ENCODE peak calls at places on chromosomes 1 and 21, in six cellular contexts. N, S, Y, Z, I and J are unnamed samples.

GRCh38 chr1:1282998-1283397 is 2.8 kb downstream of the SCNN1D start:
- DNase-seq in N (no peak), S (peak), Y (no peak), Z (no peak), I (no peak), J (no peak)

GRCh38 chr1:162689745-162690671 is 57.7 kb downstream of the DDR2 start:
- DNase-seq in N (no peak), S (peak), Y (no peak), Z (no peak), I (peak), J (no peak)

GRCh38 chr1:156963621-156964020 is 43.2 kb downstream of the LRRC71 start:
- DNase-seq in N (no peak), S (no peak), Y (no peak), Z (peak), I (no peak), J (no peak)

GRCh38 chr21:34086887-34087306 is 13.5 kb downstream of the MRPS6 start:
- DNase-seq in N (peak), S (no peak), Y (no peak), Z (no peak), I (no peak), J (no peak)

GRCh38 chr1:167995038-167995437 is 58.2 kb upstream of the MPC2 start:
- DNase-seq in N (no peak), S (peak), Y (no peak), Z (no peak), I (no peak), J (no peak)

GRCh38 chr1:7755448-7755847 is 15.6 kb upstream of the VAMP3 start:
- DNase-seq in N (no peak), S (peak), Y (peak), Z (no peak), I (no peak), J (peak)

GRCh38 chr1:6447818-6448748 is 17.9 kb downstream of the TNFRSF25 start:
- DNase-seq in N (no peak), S (peak), Y (peak), Z (no peak), I (no peak), J (no peak)

GRCh38 chr1:30684259-30684658 is 39.1 kb downstream of the MATN1 start:
- DNase-seq in N (no peak), S (no peak), Y (no peak), Z (no peak), I (no peak), J (no peak)

GRCh38 chr1:154975409-154976205 is 1.1 kb downstream of the CKS1B start:
- DNase-seq in N (peak), S (no peak), Y (peak), Z (peak), I (peak), J (peak)

GRCh38 chr1:67753776-67754525 is 69.0 kb downstream of the GADD45A start:
- DNase-seq in N (no peak), S (peak), Y (peak), Z (no peak), I (peak), J (no peak)

GRCh38 chr1:9444532-9444931 is 94.7 kb upstream of the SLC25A33 start:
- DNase-seq in N (no peak), S (no peak), Y (no peak), Z (no peak), I (peak), J (no peak)

GRCh38 chr1:204251926-204252689 is 38.3 kb upstream of the GOLT1A start:
- DNase-seq in N (no peak), S (no peak), Y (no peak), Z (no peak), I (no peak), J (no peak)

GRCh38 chr1:95233737-95234493 is at the start of gene RWDD3:
- DNase-seq in N (peak), S (peak), Y (peak), Z (peak), I (peak), J (peak)

GRCh38 chr1:42978317-42979036 is 19.8 kb upstream of the SLC2A1 start:
- DNase-seq in N (no peak), S (no peak), Y (peak), Z (no peak), I (no peak), J (no peak)

GRCh38 chr1:152585586-152585985 is 5.3 kb upstream of the LCE3D start:
- DNase-seq in N (no peak), S (no peak), Y (no peak), Z (no peak), I (no peak), J (no peak)

GRCh38 chr1:99441234-99442095 is 177.2 kb downstream of the PLPPR4 start:
- DNase-seq in N (no peak), S (peak), Y (no peak), Z (no peak), I (peak), J (peak)

GRCh38 chr1:43241352-43241953 is 28.3 kb upstream of the TMEM125 start:
- DNase-seq in N (no peak), S (peak), Y (no peak), Z (no peak), I (peak), J (peak)

GRCh38 chr1:214500349-214501055 is 50.9 kb downstream of the PTPN14 start:
- DNase-seq in N (no peak), S (no peak), Y (no peak), Z (no peak), I (no peak), J (no peak)

GRCh38 chr1:3459940-3460652 is 5.6 kb downstream of the ARHGEF16 start:
- DNase-seq in N (peak), S (peak), Y (no peak), Z (no peak), I (peak), J (no peak)

GRCh38 chr1:163174524-163175437 is 27.9 kb downstream of the RGS5 start:
- DNase-seq in N (peak), S (peak), Y (peak), Z (peak), I (peak), J (peak)

GRCh38 chr1:86708923-86709322 is 4.5 kb downstream of the SH3GLB1 start:
- DNase-seq in N (no peak), S (no peak), Y (no peak), Z (no peak), I (peak), J (peak)

GRCh38 chr21:29343517-29343916 is 44.8 kb downstream of the BACH1 start:
- DNase-seq in N (no peak), S (no peak), Y (no peak), Z (no peak), I (no peak), J (peak)

GRCh38 chr1:119714583-119714982 is 2.8 kb downstream of the PHGDH start:
- DNase-seq in N (no peak), S (no peak), Y (peak), Z (no peak), I (no peak), J (peak)

GRCh38 chr1:161768461-161768860 is 2.3 kb downstream of the ATF6 start:
- DNase-seq in N (no peak), S (no peak), Y (no peak), Z (no peak), I (no peak), J (no peak)

GRCh38 chr21:46078322-46078981 is 19.5 kb upstream of the COL6A2 start:
- DNase-seq in N (peak), S (no peak), Y (no peak), Z (peak), I (no peak), J (no peak)

GRCh38 chr1:247445775-247446364 is 12.0 kb downstream of the OR2B11 start:
- DNase-seq in N (peak), S (no peak), Y (no peak), Z (peak), I (no peak), J (no peak)

GRCh38 chr1:119133987-119134386 is 6.5 kb downstream of the WARS2 start:
- DNase-seq in N (no peak), S (no peak), Y (no peak), Z (no peak), I (no peak), J (peak)

DNA sequence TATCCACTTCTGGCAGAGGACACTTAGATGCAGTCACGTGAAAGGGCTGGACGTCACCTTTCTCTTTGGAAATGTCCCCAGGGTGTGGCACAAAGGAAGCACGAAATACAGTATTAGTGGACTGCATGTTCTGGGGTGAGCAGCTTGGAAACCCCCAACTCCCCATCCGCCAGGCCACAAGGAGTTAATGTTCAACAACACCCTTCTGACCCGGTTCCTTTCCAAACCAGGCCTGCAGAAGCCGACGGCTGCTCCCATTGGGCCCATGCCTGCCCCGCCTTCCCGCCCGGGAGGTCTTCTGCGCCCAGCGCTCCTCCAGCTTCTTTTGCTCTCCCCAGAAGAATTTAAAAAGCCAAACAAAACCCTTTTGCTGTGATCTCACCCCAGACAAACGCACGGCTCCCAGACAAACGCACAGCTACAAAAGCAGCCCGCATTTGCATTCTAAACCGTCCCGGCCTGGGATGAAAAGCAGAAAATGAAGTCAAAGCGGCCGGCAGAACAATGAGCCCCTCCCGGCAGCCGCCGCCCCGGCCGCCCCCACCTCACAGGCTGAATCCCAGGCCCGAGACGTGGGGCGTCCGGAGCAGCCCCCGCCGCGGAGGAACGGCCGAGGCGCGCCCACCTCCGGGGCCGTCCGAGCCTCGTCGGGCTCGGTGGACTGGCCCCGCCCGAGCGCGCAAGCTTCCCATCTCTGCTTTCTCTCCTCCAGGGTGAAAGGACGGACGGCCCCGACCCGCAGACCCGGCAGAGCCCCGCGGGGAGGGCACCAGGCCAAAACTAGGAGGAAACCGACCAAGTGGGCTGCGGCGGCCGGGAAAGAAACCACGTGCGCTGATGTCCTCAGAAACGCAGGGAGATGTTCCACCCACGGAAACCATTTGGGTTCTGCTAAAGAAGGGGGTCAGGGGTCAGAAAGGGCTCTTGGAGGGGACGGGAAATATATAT is 101.9 kb downstream of the PLPP3 start:
- DNase-seq in N (peak), S (no peak), Y (peak), Z (no peak), I (no peak), J (peak)
- H3K4me3 ChIP-seq in N (peak), S (peak), Y (peak), Z (peak), I (peak), J (peak)

GRCh38 chr1:244220410-244220809 is 169.3 kb downstream of the ZBTB18 start:
- DNase-seq in N (no peak), S (no peak), Y (no peak), Z (no peak), I (no peak), J (no peak)

GRCh38 chr1:244217711-244218110 is 166.6 kb downstream of the ZBTB18 start:
- DNase-seq in N (no peak), S (no peak), Y (no peak), Z (no peak), I (no peak), J (no peak)

GRCh38 chr1:244218220-244218619 is 167.1 kb downstream of the ZBTB18 start:
- DNase-seq in N (no peak), S (no peak), Y (no peak), Z (no peak), I (no peak), J (no peak)

GRCh38 chr1:244219149-244219548 is 168.1 kb downstream of the ZBTB18 start:
- DNase-seq in N (no peak), S (no peak), Y (no peak), Z (no peak), I (no peak), J (no peak)

DNA sequence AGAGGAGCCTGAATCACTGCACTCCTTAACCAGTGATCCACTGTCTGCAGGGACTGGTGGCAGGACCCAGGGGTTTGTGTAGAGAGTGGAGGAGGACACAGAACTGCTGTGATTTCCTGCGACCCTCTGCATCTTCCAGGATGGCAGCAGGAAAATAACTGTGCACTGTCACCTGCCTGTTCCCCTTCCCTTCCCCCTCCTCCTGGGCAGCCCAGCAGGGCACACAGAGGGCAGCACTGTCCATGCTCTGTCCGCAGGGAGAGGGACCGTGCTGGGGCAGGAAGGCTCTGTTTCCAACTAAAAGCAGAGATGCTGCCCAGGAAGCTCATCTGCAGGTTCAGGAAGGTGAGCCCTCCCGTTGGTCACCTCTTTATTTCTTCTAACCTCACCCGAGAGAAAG is 168.7 kb downstream of the ZBTB18 start:
- DNase-seq in N (no peak), S (no peak), Y (no peak), Z (no peak), I (no peak), J (no peak)
- TF ChIP-seq CTCF in N (no peak), S (no peak), Y (no peak), Z (no peak), I (no peak), J (no peak)

DNA sequence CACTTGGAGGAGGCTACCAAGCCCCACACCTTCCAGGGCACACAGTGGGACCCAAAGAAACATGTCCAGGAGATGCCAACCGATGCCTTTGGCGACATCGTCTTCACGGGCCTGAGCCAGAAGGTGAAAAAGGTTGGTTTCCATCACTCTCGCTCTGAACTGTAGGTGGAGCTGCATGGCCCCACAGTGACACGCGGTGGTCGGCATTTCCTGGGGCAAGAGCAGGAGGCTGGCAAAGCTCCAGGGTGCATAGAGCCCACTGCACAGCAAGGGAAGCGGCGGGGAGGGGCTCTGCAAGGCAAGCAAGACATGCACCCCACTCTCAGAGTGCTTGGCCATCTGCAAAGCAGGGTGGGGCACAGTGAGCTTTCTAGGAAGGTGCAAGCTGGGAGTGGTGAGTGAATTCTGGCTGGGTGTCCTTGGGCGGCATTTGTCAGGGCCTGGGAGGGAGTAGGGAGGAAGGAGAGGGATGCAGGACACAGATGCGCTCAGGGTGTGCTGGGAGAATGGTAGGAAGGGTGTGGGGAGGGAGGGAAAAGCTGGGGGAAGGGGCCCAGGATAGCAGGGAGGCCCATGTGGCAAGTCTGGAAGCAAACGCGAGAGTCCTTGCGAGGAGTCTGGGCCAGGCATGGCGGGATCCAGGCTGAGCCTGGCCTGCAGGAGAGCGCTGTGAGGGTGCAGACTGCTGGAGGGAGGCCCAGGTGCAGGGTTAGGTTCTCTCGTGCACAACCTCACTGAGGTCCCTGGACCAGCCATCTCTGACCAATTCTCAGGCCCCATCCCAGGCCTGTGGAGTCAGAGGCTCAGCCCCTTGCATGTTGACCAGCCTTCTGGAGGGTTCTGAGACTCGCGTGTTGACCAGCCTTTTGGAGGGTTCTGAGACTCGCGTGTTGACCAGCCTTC is 11.0 kb downstream of the TRPM2 start:
- DNase-seq in N (no peak), S (no peak), Y (peak), Z (no peak), I (no peak), J (no peak)
- H3K4me3 ChIP-seq in N (no peak), S (no peak), Y (no peak), Z (no peak), I (no peak), J (no peak)

GRCh38 chr1:94061513-94062443 is 59.2 kb downstream of the ABCA4 start:
- DNase-seq in N (peak), S (peak), Y (peak), Z (peak), I (peak), J (peak)

GRCh38 chr1:94058766-94059165 is 62.2 kb downstream of the ABCA4 start:
- DNase-seq in N (no peak), S (no peak), Y (no peak), Z (no peak), I (no peak), J (no peak)

GRCh38 chr1:94067196-94067595 is 53.8 kb downstream of the ABCA4 start:
- DNase-seq in N (no peak), S (peak), Y (no peak), Z (no peak), I (no peak), J (peak)

GRCh38 chr1:94060720-94061119 is 60.2 kb downstream of the ABCA4 start:
- DNase-seq in N (no peak), S (no peak), Y (no peak), Z (no peak), I (no peak), J (no peak)

DNA sequence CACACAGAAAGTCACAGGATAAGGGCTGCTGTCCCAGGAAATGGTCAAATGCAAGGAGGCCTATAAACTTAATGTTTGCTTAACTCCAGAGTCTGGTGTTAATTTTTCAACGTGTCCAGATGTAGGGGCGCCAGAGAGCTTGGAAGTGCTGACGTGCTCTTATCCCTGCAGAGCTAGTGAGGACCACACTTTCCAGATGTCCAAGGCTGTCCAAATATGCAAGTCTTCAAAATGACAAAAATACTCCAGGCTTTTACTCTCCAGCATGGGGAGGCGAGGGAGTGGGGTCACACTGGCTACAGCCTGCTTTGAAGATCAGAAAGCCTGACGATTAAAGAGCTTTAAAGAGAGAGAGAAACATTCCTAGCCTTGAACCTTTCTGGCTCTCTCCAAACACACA is 57.6 kb downstream of the ABCA4 start:
- DNase-seq in N (peak), S (peak), Y (peak), Z (peak), I (peak), J (peak)
- TF ChIP-seq CTCF in N (peak), S (peak), Y (peak), Z (no peak), I (peak), J (peak)

GRCh38 chr1:228472655-228473054 is 14.5 kb upstream of the RNF187 start:
- DNase-seq in N (no peak), S (no peak), Y (no peak), Z (no peak), I (no peak), J (peak)
- H3K4me3 ChIP-seq in N (no peak), S (no peak), Y (no peak), Z (no peak), I (no peak), J (no peak)

DNA sequence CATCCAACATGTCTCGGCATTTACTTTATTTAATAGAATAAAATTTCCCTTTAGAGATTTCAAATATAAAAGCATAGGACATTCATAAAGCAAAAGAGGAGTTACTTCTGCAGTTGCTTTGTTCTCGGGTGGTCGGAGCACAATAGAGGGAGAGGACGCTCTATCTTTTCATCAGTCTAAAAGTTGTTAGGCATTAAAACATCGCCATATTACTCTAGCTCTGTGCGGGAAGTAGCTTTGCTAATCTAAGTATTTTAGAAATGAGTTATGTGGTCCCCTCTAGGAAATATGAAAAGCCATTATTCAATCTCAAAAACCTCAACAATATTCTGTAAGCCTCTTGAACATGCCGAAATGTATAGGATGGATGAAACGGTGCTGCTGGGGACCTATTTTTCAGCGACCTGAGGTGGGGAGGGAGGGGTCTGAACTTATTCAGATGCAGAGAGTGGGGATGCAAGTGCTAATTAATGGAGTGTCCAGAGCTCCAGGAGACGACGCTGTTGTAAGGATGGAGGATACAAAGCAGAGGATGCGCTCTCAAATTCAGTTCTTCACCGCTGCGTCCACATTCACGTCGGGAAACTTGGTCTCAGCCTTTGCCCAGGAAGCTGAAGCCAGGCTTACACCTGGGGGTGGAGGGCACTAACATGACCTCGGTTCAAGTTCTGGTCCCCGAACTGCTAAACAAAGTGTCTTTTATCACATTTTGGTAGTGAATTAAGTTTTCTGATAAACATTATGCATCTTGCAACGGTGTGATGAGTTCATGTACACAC is 6.3 kb downstream of the CDKN2C start:
- DNase-seq in N (no peak), S (peak), Y (peak), Z (no peak), I (no peak), J (no peak)
- TF ChIP-seq CTCF in N (no peak), S (no peak), Y (no peak), Z (no peak), I (no peak), J (no peak)

DNA sequence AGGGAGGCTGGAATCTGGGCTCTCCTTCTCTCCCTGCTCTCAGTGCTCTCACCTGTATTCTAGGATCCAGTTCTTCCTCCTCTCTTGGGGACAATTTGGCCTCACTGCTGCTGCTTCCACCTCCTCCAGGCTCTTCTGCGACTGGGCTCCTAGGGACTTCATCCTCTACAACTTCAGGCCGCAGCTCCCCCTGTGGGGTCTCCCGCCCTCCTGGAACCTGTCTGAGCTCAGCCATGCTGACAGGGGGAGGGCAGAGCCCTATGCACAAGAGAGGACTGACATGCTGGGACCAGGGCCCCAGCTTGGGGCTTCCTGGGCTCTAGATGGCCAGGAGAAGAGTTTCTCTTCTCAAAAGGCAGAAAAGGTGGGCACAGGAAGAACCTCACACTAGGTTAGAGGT is 1.0 kb downstream of the SH3BP5L start:
- DNase-seq in N (no peak), S (no peak), Y (no peak), Z (no peak), I (no peak), J (no peak)
- H3K4me3 ChIP-seq in N (peak), S (peak), Y (peak), Z (peak), I (peak), J (peak)